ENCODE peak calls at places on chromosomes 11 and 22, in six cellular contexts. I, P, Y, D, N and R are unnamed samples.

GRCh38 chr22:19522881-19523239 is 1.4 kb downstream of the CLDN5 start:
- DNase-seq in I (no peak), P (no peak), Y (no peak), D (peak), N (no peak), R (no peak)

GRCh38 chr22:18954333-18954732 is 18.2 kb upstream of the PRODH start:
- DNase-seq in I (peak), P (peak), Y (peak), D (peak), N (peak), R (peak)

GRCh38 chr11:14417975-14418374 is 59.0 kb upstream of the RRAS2 start:
- DNase-seq in I (no peak), P (no peak), Y (no peak), D (no peak), N (no peak), R (no peak)

GRCh38 chr22:26054846-26055245 is 114.4 kb upstream of the SEZ6L start:
- DNase-seq in I (no peak), P (no peak), Y (no peak), D (no peak), N (no peak), R (no peak)

GRCh38 chr22:19663821-19664325 is 50.4 kb upstream of the SEPTIN5 start:
- DNase-seq in I (no peak), P (no peak), Y (no peak), D (no peak), N (no peak), R (no peak)

GRCh38 chr22:17486313-17486712 is 77.0 kb upstream of the SLC25A18 start:
- DNase-seq in I (no peak), P (no peak), Y (no peak), D (no peak), N (no peak), R (no peak)

GRCh38 chr22:47570300-47570685 is 807.8 kb downstream of the TBC1D22A start:
- DNase-seq in I (no peak), P (no peak), Y (no peak), D (no peak), N (no peak), R (no peak)

GRCh38 chr11:6647282-6647679 is 8.3 kb downstream of the DCHS1 start:
- DNase-seq in I (no peak), P (no peak), Y (no peak), D (no peak), N (no peak), R (no peak)

GRCh38 chr11:35166369-35167360 is 27.7 kb downstream of the CD44 start:
- DNase-seq in I (no peak), P (no peak), Y (no peak), D (peak), N (peak), R (peak)

GRCh38 chr11:59380263-59381059 is 21.8 kb downstream of the OR5AN1 start:
- DNase-seq in I (no peak), P (no peak), Y (no peak), D (no peak), N (no peak), R (no peak)

GRCh38 chr11:128506999-128507591 is 80.3 kb downstream of the ETS1 start:
- DNase-seq in I (no peak), P (no peak), Y (no peak), D (peak), N (no peak), R (peak)

GRCh38 chr11:116691779-116692178 is 81.0 kb downstream of the BUD13 start:
- DNase-seq in I (peak), P (peak), Y (peak), D (peak), N (peak), R (peak)

GRCh38 chr11:122626266-122626665 is 29.3 kb upstream of the UBASH3B start:
- DNase-seq in I (no peak), P (no peak), Y (no peak), D (no peak), N (no peak), R (no peak)

GRCh38 chr11:60280412-60280811 is at the start of gene MS4A4A:
- DNase-seq in I (no peak), P (no peak), Y (no peak), D (no peak), N (no peak), R (no peak)

GRCh38 chr11:28910926-28911325 is 802.7 kb downstream of the METTL15 start:
- DNase-seq in I (no peak), P (no peak), Y (no peak), D (no peak), N (no peak), R (no peak)

GRCh38 chr22:23245045-23245798 is 64.9 kb downstream of the BCR start:
- DNase-seq in I (no peak), P (no peak), Y (no peak), D (no peak), N (no peak), R (peak)

GRCh38 chr11:44989831-44990566 is 39.3 kb upstream of the TP53I11 start:
- DNase-seq in I (no peak), P (no peak), Y (no peak), D (peak), N (no peak), R (no peak)

GRCh38 chr22:22164541-22165272 is 79.9 kb upstream of the VPREB1 start:
- DNase-seq in I (no peak), P (no peak), Y (no peak), D (no peak), N (no peak), R (no peak)

GRCh38 chr11:75472081-75472732 is 39.2 kb upstream of the KLHL35 start:
- DNase-seq in I (no peak), P (no peak), Y (no peak), D (no peak), N (no peak), R (no peak)

GRCh38 chr22:45008853-45009751 is 703 bp downstream of the PHF21B start:
- DNase-seq in I (no peak), P (no peak), Y (no peak), D (no peak), N (peak), R (no peak)

GRCh38 chr11:78542007-78542406 is 32.7 kb downstream of the NARS2 start:
- DNase-seq in I (no peak), P (no peak), Y (no peak), D (no peak), N (no peak), R (no peak)

GRCh38 chr22:20015187-20015625 is 1.4 kb downstream of the ARVCF start:
- DNase-seq in I (no peak), P (no peak), Y (no peak), D (no peak), N (no peak), R (no peak)

GRCh38 chr22:27302501-27302900 is 499.1 kb downstream of the MN1 start:
- DNase-seq in I (no peak), P (no peak), Y (no peak), D (no peak), N (no peak), R (no peak)

GRCh38 chr11:84247931-84248330 is 961.8 kb upstream of the CCDC90B start:
- DNase-seq in I (no peak), P (no peak), Y (no peak), D (no peak), N (no peak), R (no peak)

GRCh38 chr11:21783954-21784353 is 408.9 kb upstream of the ANO5 start:
- DNase-seq in I (no peak), P (no peak), Y (no peak), D (no peak), N (no peak), R (no peak)

GRCh38 chr11:122204206-122204605 is 88.2 kb upstream of the BLID start:
- DNase-seq in I (no peak), P (no peak), Y (no peak), D (no peak), N (no peak), R (no peak)